ENCODE peak calls at places on chromosomes 6 and 20, in seven cellular contexts. B is RWPE2, E is HL-60, G is PC-9, Z is MCF 10A, X is fibroblast of lung, Y is left lung. R is an unnamed sample.
A peak's percentile ranks its signal among the peaks of the same experiment; 100 is the strongest.

GRCh38 chr6:113403966-113404575 is 453.1 kb upstream of the MARCKS start:
- DNase-seq in B (no peak), E (no peak), G (no peak), Z (no peak), X (peak; percentile 29), Y (no peak), R (no peak)

GRCh38 chr20:9838035-9838377 is 870 bp downstream of the PAK5 start:
- DNase-seq in B (no peak), E (no peak), G (no peak), Z (no peak), X (peak; percentile 2), Y (no peak), R (no peak)

GRCh38 chr6:73471686-73472290 is 10.3 kb downstream of the MTO1 start:
- DNase-seq in B (no peak), E (no peak), G (no peak), Z (no peak), X (no peak), Y (no peak), R (no peak)

GRCh38 chr20:35762461-35762860 is 9.4 kb upstream of the PHF20 start:
- DNase-seq in B (no peak), E (no peak), G (no peak), Z (no peak), X (no peak), Y (no peak), R (no peak)

GRCh38 chr6:137148291-137149076 is 25.0 kb downstream of the IL22RA2 start:
- DNase-seq in B (no peak), E (peak; percentile 79), G (no peak), Z (peak; percentile 93), X (peak; percentile 81), Y (no peak), R (peak; percentile 83)

GRCh38 chr6:87407531-87407895 is 259 bp upstream of the CFAP206 start:
- DNase-seq in B (no peak), E (no peak), G (no peak), Z (no peak), X (peak; percentile 39), Y (no peak), R (no peak)

GRCh38 chr6:27280540-27281000 is 31.5 kb downstream of the POM121L2 start:
- DNase-seq in B (no peak), E (no peak), G (peak; percentile 30), Z (peak; percentile 45), X (no peak), Y (no peak), R (no peak)

GRCh38 chr6:147935656-147936055 is 407.0 kb upstream of the SASH1 start:
- DNase-seq in B (no peak), E (no peak), G (no peak), Z (no peak), X (no peak), Y (no peak), R (no peak)

GRCh38 chr6:159833556-159833955 is 33.5 kb downstream of the PNLDC1 start:
- DNase-seq in B (no peak), E (no peak), G (no peak), Z (no peak), X (no peak), Y (no peak), R (no peak)

GRCh38 chr6:20907486-20908071 is 373.3 kb downstream of the CDKAL1 start:
- DNase-seq in B (no peak), E (no peak), G (no peak), Z (no peak), X (no peak), Y (peak; percentile 45), R (no peak)

GRCh38 chr6:145112711-145113148 is 622.6 kb downstream of the EPM2A start:
- DNase-seq in B (no peak), E (no peak), G (no peak), Z (peak; percentile 38), X (no peak), Y (no peak), R (no peak)

GRCh38 chr6:151025076-151025475 is 159.6 kb downstream of the MTHFD1L start:
- DNase-seq in B (no peak), E (no peak), G (no peak), Z (no peak), X (no peak), Y (no peak), R (no peak)

GRCh38 chr6:1251198-1252155 is 60.4 kb upstream of the FOXQ1 start:
- DNase-seq in B (no peak), E (no peak), G (peak; percentile 61), Z (no peak), X (no peak), Y (no peak), R (no peak)

GRCh38 chr6:18725449-18725848 is 338.3 kb downstream of the RNF144B start:
- DNase-seq in B (no peak), E (no peak), G (no peak), Z (no peak), X (no peak), Y (no peak), R (no peak)

GRCh38 chr20:60341062-60341461 is 382.8 kb downstream of the CDH26 start:
- DNase-seq in B (no peak), E (no peak), G (no peak), Z (no peak), X (no peak), Y (no peak), R (no peak)

GRCh38 chr6:79864001-79864400 is 83.4 kb downstream of the ELOVL4 start:
- DNase-seq in B (no peak), E (no peak), G (no peak), Z (no peak), X (no peak), Y (no peak), R (no peak)

GRCh38 chr6:27617046-27617687 is 144.3 kb upstream of the ZNF184 start:
- DNase-seq in B (no peak), E (no peak), G (peak; percentile 27), Z (peak; percentile 38), X (peak; percentile 26), Y (no peak), R (no peak)

GRCh38 chr6:57221191-57221935 is 744 bp downstream of the RAB23 start:
- DNase-seq in B (peak; percentile 83), E (peak; percentile 43), G (peak; percentile 58), Z (peak; percentile 60), X (peak; percentile 63), Y (peak; percentile 91), R (no peak)
- TF ChIP-seq CTCF in B (peak; percentile 41), E (no peak), G (peak; percentile 49), Z (peak; percentile 56), X (peak; percentile 36), Y (peak; percentile 43), R (no peak)

GRCh38 chr6:33126101-33126714 is 50.4 kb downstream of the HLA-DPB1 start:
- DNase-seq in B (no peak), E (peak; percentile 36), G (peak; percentile 25), Z (peak; percentile 62), X (peak; percentile 35), Y (peak; percentile 87), R (no peak)

GRCh38 chr6:33124525-33124901 is 48.7 kb downstream of the HLA-DPB1 start:
- DNase-seq in B (no peak), E (no peak), G (no peak), Z (no peak), X (no peak), Y (no peak), R (no peak)

GRCh38 chr6:33124947-33125346 is 49.2 kb downstream of the HLA-DPB1 start:
- DNase-seq in B (no peak), E (no peak), G (no peak), Z (no peak), X (no peak), Y (no peak), R (no peak)

GRCh38 chr6:33123181-33123580 is 47.4 kb downstream of the HLA-DPB1 start:
- DNase-seq in B (no peak), E (no peak), G (no peak), Z (no peak), X (no peak), Y (no peak), R (no peak)

GRCh38 chr6:33123732-33124524 is 48.1 kb downstream of the HLA-DPB1 start:
- DNase-seq in B (no peak), E (peak; percentile 54), G (peak; percentile 8), Z (peak; percentile 70), X (peak; percentile 37), Y (no peak), R (no peak)
- TF ChIP-seq CTCF in B (peak; percentile 62), E (peak; percentile 19), G (peak; percentile 75), Z (peak; percentile 41), X (peak; percentile 44), Y (peak; percentile 25), R (peak; percentile 70)

GRCh38 chr6:169751242-169752073 is at the start of the genes DYNLT2 and ERMARD:
- DNase-seq in B (peak; percentile 87), E (peak; percentile 92), G (peak; percentile 87), Z (peak; percentile 92), X (peak; percentile 93), Y (peak; percentile 97), R (peak; percentile 89)
- TF ChIP-seq CTCF in B (peak; percentile 12), E (no peak), G (no peak), Z (no peak), X (peak; percentile 16), Y (no peak), R (peak; percentile 21)

GRCh38 chr20:57048027-57048869 is 218.2 kb downstream of the BMP7 start:
- DNase-seq in B (no peak), E (peak; percentile 16), G (peak; percentile 47), Z (peak; percentile 85), X (peak; percentile 27), Y (no peak), R (peak; percentile 17)

GRCh38 chr20:57051096-57051495 is 215.3 kb downstream of the BMP7 start:
- DNase-seq in B (no peak), E (no peak), G (no peak), Z (no peak), X (no peak), Y (no peak), R (peak; percentile 2)

GRCh38 chr20:57049298-57049697 is 217.1 kb downstream of the BMP7 start:
- DNase-seq in B (peak; percentile 55), E (no peak), G (no peak), Z (no peak), X (no peak), Y (no peak), R (no peak)

GRCh38 chr20:57043669-57044268 is 222.7 kb downstream of the BMP7 start:
- DNase-seq in B (peak; percentile 64), E (no peak), G (no peak), Z (no peak), X (no peak), Y (no peak), R (peak; percentile 1)

DNA sequence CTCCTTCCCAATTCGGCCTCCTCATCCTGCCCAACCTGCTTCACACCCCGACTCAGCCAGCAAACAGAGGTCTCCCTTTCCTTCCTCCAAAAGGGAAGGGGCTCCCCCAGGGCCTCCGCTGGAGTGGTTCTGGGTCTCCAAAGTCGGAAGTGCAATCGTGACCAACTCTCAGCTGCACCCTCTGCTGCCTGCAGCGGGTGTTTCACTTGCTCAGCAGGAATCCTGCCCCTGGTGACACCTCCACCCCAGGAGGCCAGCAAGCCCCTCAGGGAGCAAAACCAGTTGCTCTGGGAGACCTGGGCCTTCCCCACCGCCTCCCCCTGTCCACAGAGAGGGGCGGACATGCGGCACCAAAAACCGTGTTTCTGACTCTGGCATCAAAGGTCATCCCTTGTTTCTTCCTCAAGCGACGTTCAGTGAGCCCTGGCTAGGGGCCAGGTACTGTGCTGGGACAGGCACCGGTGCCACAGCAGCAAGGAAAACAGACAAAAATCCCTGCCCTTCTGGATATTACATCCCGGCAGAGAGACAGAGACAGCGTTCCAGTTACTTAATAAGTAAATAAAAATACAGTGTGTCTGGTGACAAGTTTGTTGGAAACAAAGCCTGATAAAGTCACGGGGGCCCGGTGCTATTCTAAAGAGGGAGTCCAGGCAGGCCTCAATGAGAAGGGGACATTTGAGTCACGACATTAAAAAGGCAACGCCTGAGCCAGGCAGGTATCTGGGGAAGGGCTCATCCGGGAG is 219.0 kb downstream of the BMP7 start:
- DNase-seq in B (no peak), E (no peak), G (peak; percentile 40), Z (peak; percentile 27), X (no peak), Y (no peak), R (peak; percentile 18)
- TF ChIP-seq CTCF in B (peak; percentile 45), E (no peak), G (peak; percentile 67), Z (no peak), X (no peak), Y (no peak), R (no peak)

R was measured in CD14-positive monocyte.